ENCODE peak calls at places on chromosomes 2 and 18, in five cellular contexts. One of them, this sample, is unnamed.

GRCh38 chr2:1995987-1996386 is 251.7 kb upstream of the PXDN start:
- DNase-seq in kidney: no peak
- DNase-seq in A549: no peak
- DNase-seq in Panc1: no peak
- DNase-seq in MM.1S: no peak
- DNase-seq in this sample: no peak

GRCh38 chr18:57550510-57550909 is 36.0 kb downstream of the FECH start:
- DNase-seq in MM.1S: no peak
- DNase-seq in A549: no peak
- DNase-seq in Panc1: no peak
- DNase-seq in kidney: no peak
- DNase-seq in this sample: no peak

GRCh38 chr2:115483631-115484030 is 1041.2 kb downstream of the DPP10 start:
- DNase-seq in MM.1S: no peak
- DNase-seq in A549: no peak
- DNase-seq in Panc1: no peak
- DNase-seq in kidney: no peak
- DNase-seq in this sample: no peak

GRCh38 chr2:98912957-98913915 is 22.8 kb downstream of the CRACDL start:
- DNase-seq in MM.1S: no peak
- DNase-seq in Panc1: no peak
- DNase-seq in A549: no peak
- DNase-seq in kidney: peak
- DNase-seq in this sample: peak

GRCh38 chr2:134676960-134677359 is 41.8 kb downstream of the TMEM163 start:
- DNase-seq in Panc1: no peak
- DNase-seq in kidney: no peak
- DNase-seq in A549: no peak
- DNase-seq in MM.1S: no peak
- DNase-seq in this sample: no peak

GRCh38 chr2:62302763-62303435 is 107.0 kb downstream of the B3GNT2 start:
- DNase-seq in Panc1: no peak
- DNase-seq in A549: no peak
- DNase-seq in MM.1S: no peak
- DNase-seq in kidney: no peak
- DNase-seq in this sample: no peak

GRCh38 chr2:60329225-60329624 is 224.2 kb downstream of the BCL11A start:
- DNase-seq in kidney: no peak
- DNase-seq in MM.1S: no peak
- DNase-seq in Panc1: no peak
- DNase-seq in A549: no peak
- DNase-seq in this sample: no peak

GRCh38 chr2:221049950-221050349 is 522.2 kb downstream of the EPHA4 start:
- DNase-seq in Panc1: no peak
- DNase-seq in kidney: no peak
- DNase-seq in A549: no peak
- DNase-seq in MM.1S: no peak
- DNase-seq in this sample: no peak

GRCh38 chr2:18740428-18740827 is 151.1 kb upstream of the NT5C1B start:
- DNase-seq in A549: no peak
- DNase-seq in MM.1S: no peak
- DNase-seq in kidney: no peak
- DNase-seq in Panc1: no peak
- DNase-seq in this sample: peak

GRCh38 chr18:52426041-52426440 is 86.0 kb downstream of the DCC start:
- DNase-seq in A549: no peak
- DNase-seq in kidney: no peak
- DNase-seq in MM.1S: no peak
- DNase-seq in Panc1: no peak
- DNase-seq in this sample: no peak

GRCh38 chr2:134540954-134541353 is 177.8 kb downstream of the TMEM163 start:
- DNase-seq in MM.1S: no peak
- DNase-seq in Panc1: no peak
- DNase-seq in kidney: no peak
- DNase-seq in A549: no peak
- DNase-seq in this sample: no peak

GRCh38 chr2:86087936-86088850 is 17.5 kb downstream of the POLR1A start:
- DNase-seq in Panc1: no peak
- DNase-seq in kidney: no peak
- DNase-seq in A549: peak
- DNase-seq in MM.1S: no peak
- DNase-seq in this sample: no peak

GRCh38 chr18:27645929-27646328 is 460.8 kb upstream of the CHST9 start:
- DNase-seq in A549: no peak
- DNase-seq in Panc1: no peak
- DNase-seq in kidney: no peak
- DNase-seq in MM.1S: no peak
- DNase-seq in this sample: no peak

GRCh38 chr2:12080360-12080759 is 333.9 kb downstream of the LPIN1 start:
- DNase-seq in Panc1: no peak
- DNase-seq in A549: no peak
- DNase-seq in kidney: no peak
- DNase-seq in MM.1S: no peak
- DNase-seq in this sample: no peak

GRCh38 chr2:240822280-240822847 is 2.3 kb upstream of the KIF1A start:
- DNase-seq in kidney: no peak
- DNase-seq in A549: no peak
- DNase-seq in MM.1S: no peak
- DNase-seq in Panc1: no peak
- DNase-seq in this sample: no peak

GRCh38 chr2:60926751-60927568 is 45.6 kb downstream of the REL start:
- DNase-seq in kidney: no peak
- DNase-seq in Panc1: no peak
- DNase-seq in A549: no peak
- DNase-seq in MM.1S: no peak
- DNase-seq in this sample: no peak

GRCh38 chr2:135997380-135997779 is 12.0 kb upstream of the DARS1 start:
- DNase-seq in A549: no peak
- DNase-seq in MM.1S: no peak
- DNase-seq in kidney: peak
- DNase-seq in Panc1: no peak
- DNase-seq in this sample: peak

GRCh38 chr2:32011566-32011960 is 755 bp upstream of the MEMO1 start:
- DNase-seq in MM.1S: peak
- DNase-seq in kidney: no peak
- DNase-seq in Panc1: no peak
- DNase-seq in A549: no peak
- DNase-seq in this sample: no peak
- TF ChIP-seq CTCF in MM.1S: no peak
- TF ChIP-seq CTCF in kidney: no peak
- TF ChIP-seq CTCF in Panc1: no peak
- TF ChIP-seq CTCF in A549: no peak
- TF ChIP-seq CTCF in this sample: no peak

GRCh38 chr18:9887992-9888391 is 2.2 kb downstream of the TXNDC2 start:
- DNase-seq in A549: no peak
- DNase-seq in Panc1: no peak
- DNase-seq in MM.1S: no peak
- DNase-seq in kidney: no peak
- DNase-seq in this sample: no peak

GRCh38 chr18:9884090-9884489 is 1.7 kb upstream of the TXNDC2 start:
- DNase-seq in Panc1: no peak
- DNase-seq in MM.1S: no peak
- DNase-seq in kidney: no peak
- DNase-seq in A549: no peak
- DNase-seq in this sample: no peak

GRCh38 chr18:9886005-9886348 is 204 bp downstream of the TXNDC2 start:
- DNase-seq in A549: no peak
- DNase-seq in Panc1: no peak
- DNase-seq in MM.1S: no peak
- DNase-seq in kidney: no peak
- DNase-seq in this sample: no peak

GRCh38 chr18:9885170-9886004 is at the start of gene TXNDC2:
- DNase-seq in MM.1S: no peak
- DNase-seq in kidney: no peak
- DNase-seq in A549: no peak
- DNase-seq in Panc1: no peak
- DNase-seq in this sample: no peak

DNA sequence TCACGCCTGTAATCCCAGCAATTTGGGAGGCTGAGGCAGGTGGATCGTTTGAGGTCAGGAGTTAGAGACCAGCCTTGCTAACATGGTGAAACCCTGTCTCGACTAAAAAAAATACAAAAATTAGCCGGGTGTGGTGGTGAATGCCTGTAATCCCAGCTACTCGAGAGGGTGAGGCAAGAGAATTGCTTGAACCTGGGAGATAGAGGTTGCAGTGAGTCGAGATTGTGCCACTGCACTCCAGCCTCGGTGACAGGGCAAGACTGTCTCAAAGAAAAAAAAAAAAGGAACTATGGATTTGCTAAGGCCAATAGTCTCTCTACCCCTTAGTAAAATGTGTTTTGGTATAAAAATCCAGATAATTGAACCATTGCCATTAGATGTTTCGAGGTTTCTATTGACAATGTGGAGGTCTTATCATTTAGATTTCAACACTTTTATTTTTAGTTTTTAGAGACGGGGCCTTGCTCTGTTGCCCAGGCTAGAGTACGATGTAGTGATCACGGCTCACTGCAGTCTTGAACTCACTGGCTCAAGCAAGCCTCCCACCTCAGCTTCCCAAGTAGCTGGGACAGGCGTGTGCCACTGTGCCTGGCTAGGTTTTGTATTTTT is 1.1 kb upstream of the TXNDC2 start:
- DNase-seq in A549: no peak
- DNase-seq in kidney: no peak
- DNase-seq in Panc1: no peak
- DNase-seq in MM.1S: no peak
- DNase-seq in this sample: no peak
- TF ChIP-seq CTCF in A549: no peak
- TF ChIP-seq CTCF in kidney: no peak
- TF ChIP-seq CTCF in Panc1: no peak
- TF ChIP-seq CTCF in MM.1S: no peak
- TF ChIP-seq CTCF in this sample: no peak

GRCh38 chr2:237671466-237672173 is 44.2 kb downstream of the LRRFIP1 start:
- DNase-seq in kidney: no peak
- DNase-seq in A549: no peak
- DNase-seq in MM.1S: no peak
- DNase-seq in Panc1: no peak
- DNase-seq in this sample: peak

GRCh38 chr2:237674731-237675276 is 47.4 kb downstream of the LRRFIP1 start:
- DNase-seq in Panc1: no peak
- DNase-seq in A549: no peak
- DNase-seq in kidney: peak
- DNase-seq in MM.1S: peak
- DNase-seq in this sample: peak

GRCh38 chr2:237675326-237675725 is 47.9 kb downstream of the LRRFIP1 start:
- DNase-seq in kidney: no peak
- DNase-seq in MM.1S: no peak
- DNase-seq in Panc1: no peak
- DNase-seq in A549: no peak
- DNase-seq in this sample: no peak

GRCh38 chr2:237672731-237673129 is 45.3 kb downstream of the LRRFIP1 start:
- DNase-seq in MM.1S: no peak
- DNase-seq in A549: no peak
- DNase-seq in kidney: no peak
- DNase-seq in Panc1: no peak
- DNase-seq in this sample: no peak

DNA sequence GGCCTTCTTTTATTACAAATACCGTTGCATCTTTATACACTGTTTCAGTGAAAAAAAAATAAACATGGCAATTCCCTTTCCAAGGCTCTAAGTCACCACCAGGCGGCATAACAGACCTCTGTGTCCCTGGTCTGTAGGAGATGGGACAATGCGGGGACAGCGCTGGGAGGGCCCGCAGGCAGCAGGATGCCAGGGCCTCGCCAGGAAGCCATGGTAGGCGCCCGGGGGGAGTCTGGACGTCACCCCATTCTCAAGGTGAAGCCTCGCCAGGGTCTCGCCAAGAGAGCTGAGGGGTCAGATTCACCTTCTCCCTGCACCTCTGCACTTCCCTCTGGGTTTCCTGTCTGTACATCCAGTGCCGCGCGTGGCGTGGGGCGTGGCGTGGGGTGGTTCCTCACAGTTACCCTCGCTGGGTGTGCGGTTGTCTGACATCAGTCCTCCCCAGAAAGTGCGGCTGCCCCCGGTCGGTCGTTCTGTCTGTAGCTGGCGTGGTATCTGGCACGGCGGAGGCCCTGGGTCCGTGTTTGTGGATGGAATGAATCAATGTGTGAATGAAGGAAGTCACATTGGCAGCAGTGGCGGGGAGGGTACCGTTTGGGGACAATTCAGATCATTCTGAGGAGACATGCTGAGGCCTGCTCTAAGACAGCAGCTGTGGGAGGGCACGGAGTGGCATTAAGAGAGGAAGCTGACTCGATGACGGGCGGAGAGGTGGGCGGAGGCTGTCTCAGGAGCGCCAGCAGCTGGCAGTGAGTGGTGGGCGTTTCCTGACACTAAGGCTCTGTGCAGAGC is 45.9 kb downstream of the LRRFIP1 start:
- DNase-seq in Panc1: no peak
- DNase-seq in kidney: peak
- DNase-seq in A549: peak
- DNase-seq in MM.1S: peak
- DNase-seq in this sample: peak
- TF ChIP-seq CTCF in Panc1: peak
- TF ChIP-seq CTCF in kidney: peak
- TF ChIP-seq CTCF in A549: peak
- TF ChIP-seq CTCF in MM.1S: peak
- TF ChIP-seq CTCF in this sample: peak

DNA sequence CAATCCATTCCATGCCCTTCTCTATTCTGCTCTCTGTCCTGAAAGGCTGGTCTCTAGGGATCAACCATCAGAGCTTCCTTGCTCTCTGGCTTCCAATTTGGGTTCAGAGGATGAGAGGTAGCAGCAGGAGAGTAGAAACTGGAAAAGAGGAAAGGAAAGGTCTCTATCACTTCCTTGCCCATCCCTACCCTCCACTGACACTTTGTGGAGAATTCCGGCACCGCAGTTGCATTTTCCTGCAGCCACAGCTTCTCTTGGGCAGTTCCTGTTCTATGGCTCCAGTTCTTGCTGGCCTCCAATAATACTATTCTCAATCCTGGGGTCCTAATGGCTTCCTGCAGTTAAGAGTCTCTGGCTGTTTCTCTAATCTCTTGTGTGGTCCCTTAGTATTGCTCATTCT is 13.3 kb upstream of the IMPACT start:
- DNase-seq in MM.1S: no peak
- DNase-seq in Panc1: no peak
- DNase-seq in kidney: no peak
- DNase-seq in A549: no peak
- DNase-seq in this sample: no peak
- TF ChIP-seq CTCF in MM.1S: no peak
- TF ChIP-seq CTCF in Panc1: peak
- TF ChIP-seq CTCF in kidney: no peak
- TF ChIP-seq CTCF in A549: no peak
- TF ChIP-seq CTCF in this sample: no peak

GRCh38 chr2:16717477-16717876 is 51.8 kb upstream of the CYRIA start:
- DNase-seq in kidney: no peak
- DNase-seq in MM.1S: no peak
- DNase-seq in Panc1: no peak
- DNase-seq in A549: no peak
- DNase-seq in this sample: peak
- TF ChIP-seq CTCF in kidney: no peak
- TF ChIP-seq CTCF in MM.1S: no peak
- TF ChIP-seq CTCF in Panc1: no peak
- TF ChIP-seq CTCF in A549: no peak
- TF ChIP-seq CTCF in this sample: no peak

GRCh38 chr2:75609334-75609689 is 37.3 kb upstream of the MRPL19 start:
- DNase-seq in Panc1: no peak
- DNase-seq in A549: no peak
- DNase-seq in MM.1S: no peak
- DNase-seq in kidney: no peak
- DNase-seq in this sample: no peak
- TF ChIP-seq CTCF in Panc1: peak
- TF ChIP-seq CTCF in A549: peak
- TF ChIP-seq CTCF in MM.1S: no peak
- TF ChIP-seq CTCF in kidney: no peak
- TF ChIP-seq CTCF in this sample: no peak

This sample was measured in upper lobe of right lung.